ENCODE peak calls at places on chromosomes 13 and 19, in seven cellular contexts. N, Z, J, T, E, I and D are unnamed samples.

GRCh38 chr19:10769533-10770491 is 51.9 kb downstream of the DNM2 start:
- DNase-seq in N (no peak), Z (no peak), J (no peak), T (no peak), E (peak; percentile 71), I (peak; percentile 31), D (no peak)

GRCh38 chr19:14118165-14119051 is 846 bp upstream of the PRKACA start:
- DNase-seq in N (peak; percentile 31), Z (no peak), J (no peak), T (no peak), E (peak; percentile 80), I (peak; percentile 91), D (peak; percentile 58)

GRCh38 chr13:79907527-79907926 is 426.6 kb downstream of the NDFIP2 start:
- DNase-seq in N (no peak), Z (no peak), J (no peak), T (no peak), E (no peak), I (no peak), D (no peak)

GRCh38 chr13:52780092-52780491 is 40.5 kb upstream of the CNMD start:
- DNase-seq in N (no peak), Z (no peak), J (no peak), T (no peak), E (no peak), I (no peak), D (no peak)

GRCh38 chr13:30796132-30796832 is 60.9 kb downstream of the ALOX5AP start:
- DNase-seq in N (peak; percentile 30), Z (no peak), J (no peak), T (peak; percentile 43), E (no peak), I (peak; percentile 80), D (peak; percentile 72)

GRCh38 chr19:32879741-32880140 is 10.2 kb upstream of the SLC7A9 start:
- DNase-seq in N (no peak), Z (no peak), J (no peak), T (no peak), E (no peak), I (no peak), D (no peak)

GRCh38 chr13:99356216-99357089 is 49.3 kb upstream of the GPR183 start:
- DNase-seq in N (peak; percentile 50), Z (no peak), J (no peak), T (peak; percentile 2), E (no peak), I (peak; percentile 76), D (peak; percentile 91)

GRCh38 chr13:97448503-97449251 is 14.7 kb downstream of the RAP2A start:
- DNase-seq in N (no peak), Z (no peak), J (no peak), T (no peak), E (no peak), I (no peak), D (no peak)

GRCh38 chr19:35861640-35862160 is 5.0 kb downstream of the KIRREL2 start:
- DNase-seq in N (no peak), Z (no peak), J (no peak), T (no peak), E (no peak), I (no peak), D (no peak)

GRCh38 chr19:18342090-18342632 is 1.8 kb downstream of the PGPEP1 start:
- DNase-seq in N (no peak), Z (no peak), J (no peak), T (no peak), E (no peak), I (no peak), D (no peak)

GRCh38 chr13:77207943-77208342 is 119.0 kb downstream of the MYCBP2 start:
- DNase-seq in N (no peak), Z (no peak), J (no peak), T (no peak), E (no peak), I (peak; percentile 88), D (peak; percentile 91)

GRCh38 chr13:19172007-19172646 is 9.5 kb downstream of the TUBA3C start:
- DNase-seq in N (no peak), Z (no peak), J (no peak), T (no peak), E (no peak), I (no peak), D (no peak)

GRCh38 chr13:52158629-52159158 is 703 bp downstream of the NEK3 start:
- DNase-seq in N (no peak), Z (no peak), J (no peak), T (peak; percentile 12), E (no peak), I (peak; percentile 52), D (peak; percentile 42)

GRCh38 chr13:71754407-71754974 is 112.5 kb downstream of the DACH1 start:
- DNase-seq in N (no peak), Z (no peak), J (no peak), T (no peak), E (no peak), I (no peak), D (no peak)

GRCh38 chr13:36752673-36753072 is 66.3 kb upstream of the RFXAP start:
- DNase-seq in N (no peak), Z (no peak), J (no peak), T (no peak), E (no peak), I (no peak), D (peak; percentile 53)

GRCh38 chr19:6108721-6109633 is 1.3 kb downstream of the RFX2 start:
- DNase-seq in N (peak; percentile 28), Z (peak; percentile 45), J (no peak), T (no peak), E (no peak), I (peak; percentile 88), D (peak; percentile 62)

GRCh38 chr13:23845309-23845708 is 43.9 kb downstream of the MIPEP start:
- DNase-seq in N (no peak), Z (no peak), J (no peak), T (no peak), E (no peak), I (no peak), D (no peak)

GRCh38 chr13:20716951-20717350 is 13.5 kb downstream of the IL17D start:
- DNase-seq in N (no peak), Z (no peak), J (peak; percentile 22), T (no peak), E (no peak), I (no peak), D (no peak)

GRCh38 chr13:114048463-114048862 is 74.6 kb upstream of the C13orf46 start:
- DNase-seq in N (no peak), Z (no peak), J (no peak), T (no peak), E (no peak), I (no peak), D (no peak)

GRCh38 chr13:21324793-21325192 is 134.3 kb downstream of the ZDHHC20 start:
- DNase-seq in N (no peak), Z (no peak), J (no peak), T (no peak), E (no peak), I (no peak), D (no peak)

GRCh38 chr19:947707-948533 is 22.1 kb downstream of the ARID3A start:
- DNase-seq in N (peak; percentile 89), Z (no peak), J (no peak), T (no peak), E (peak; percentile 52), I (no peak), D (no peak)